ENCODE peak calls at places on chromosomes 1 and 21, in six cellular contexts. One of them, this sample, is unnamed.
A peak's percentile ranks its signal among the peaks of the same experiment; 100 is the strongest.

GRCh38 chr1:46490603-46491499 is 1.2 kb downstream of the DMBX1 start:
- DNase-seq in lung: no peak
- DNase-seq in AG09309: no peak
- DNase-seq in type B pancreatic cell: no peak
- DNase-seq in astrocyte of the cerebellum: no peak
- DNase-seq in choroid plexus epithelial cell: no peak
- DNase-seq in this sample: no peak

GRCh38 chr1:154955039-154955717 is 721 bp downstream of the PBXIP1 start:
- DNase-seq in lung: no peak
- DNase-seq in AG09309: no peak
- DNase-seq in type B pancreatic cell: no peak
- DNase-seq in astrocyte of the cerebellum: no peak
- DNase-seq in choroid plexus epithelial cell: peak; percentile 89
- DNase-seq in this sample: peak; percentile 32

GRCh38 chr1:244557565-244557964 is 95.4 kb upstream of the DESI2 start:
- DNase-seq in lung: no peak
- DNase-seq in AG09309: no peak
- DNase-seq in type B pancreatic cell: no peak
- DNase-seq in astrocyte of the cerebellum: no peak
- DNase-seq in choroid plexus epithelial cell: no peak
- DNase-seq in this sample: no peak

GRCh38 chr1:81446006-81446669 is 354.6 kb upstream of the ADGRL2 start:
- DNase-seq in lung: no peak
- DNase-seq in AG09309: no peak
- DNase-seq in type B pancreatic cell: no peak
- DNase-seq in astrocyte of the cerebellum: no peak
- DNase-seq in choroid plexus epithelial cell: no peak
- DNase-seq in this sample: peak; percentile 31

GRCh38 chr1:184502154-184502553 is 115.3 kb downstream of the C1orf21 start:
- DNase-seq in lung: no peak
- DNase-seq in AG09309: no peak
- DNase-seq in type B pancreatic cell: no peak
- DNase-seq in astrocyte of the cerebellum: no peak
- DNase-seq in choroid plexus epithelial cell: no peak
- DNase-seq in this sample: no peak

GRCh38 chr1:178143730-178144343 is 49.9 kb downstream of the RASAL2 start:
- DNase-seq in lung: no peak
- DNase-seq in AG09309: no peak
- DNase-seq in type B pancreatic cell: no peak
- DNase-seq in astrocyte of the cerebellum: no peak
- DNase-seq in choroid plexus epithelial cell: peak; percentile 51
- DNase-seq in this sample: peak; percentile 78

GRCh38 chr1:32716312-32717126 is 13.9 kb upstream of the SYNC start:
- DNase-seq in lung: peak; percentile 95
- DNase-seq in AG09309: no peak
- DNase-seq in type B pancreatic cell: peak; percentile 87
- DNase-seq in astrocyte of the cerebellum: no peak
- DNase-seq in choroid plexus epithelial cell: peak; percentile 49
- DNase-seq in this sample: peak; percentile 95

GRCh38 chr1:224559971-224560728 is 56.0 kb upstream of the CNIH3 start:
- DNase-seq in lung: no peak
- DNase-seq in AG09309: no peak
- DNase-seq in type B pancreatic cell: no peak
- DNase-seq in astrocyte of the cerebellum: no peak
- DNase-seq in choroid plexus epithelial cell: no peak
- DNase-seq in this sample: peak; percentile 79

GRCh38 chr21:18951291-18952038 is 547.9 kb upstream of the TMPRSS15 start:
- DNase-seq in lung: no peak
- DNase-seq in AG09309: no peak
- DNase-seq in type B pancreatic cell: no peak
- DNase-seq in astrocyte of the cerebellum: peak; percentile 19
- DNase-seq in choroid plexus epithelial cell: peak; percentile 44
- DNase-seq in this sample: no peak

GRCh38 chr1:167196185-167196584 is 24.5 kb upstream of the POU2F1 start:
- DNase-seq in lung: no peak
- DNase-seq in AG09309: no peak
- DNase-seq in type B pancreatic cell: no peak
- DNase-seq in astrocyte of the cerebellum: no peak
- DNase-seq in choroid plexus epithelial cell: peak; percentile 60
- DNase-seq in this sample: peak; percentile 16

GRCh38 chr1:246608616-246609376 is 42.5 kb downstream of the CNST start:
- DNase-seq in lung: peak; percentile 94
- DNase-seq in AG09309: peak; percentile 49
- DNase-seq in type B pancreatic cell: no peak
- DNase-seq in astrocyte of the cerebellum: peak; percentile 52
- DNase-seq in choroid plexus epithelial cell: peak; percentile 97
- DNase-seq in this sample: peak; percentile 96

GRCh38 chr1:82453511-82454185 is 652.9 kb downstream of the ADGRL2 start:
- DNase-seq in lung: no peak
- DNase-seq in AG09309: no peak
- DNase-seq in type B pancreatic cell: no peak
- DNase-seq in astrocyte of the cerebellum: no peak
- DNase-seq in choroid plexus epithelial cell: no peak
- DNase-seq in this sample: peak; percentile 85

GRCh38 chr1:37446874-37447273 is 27.5 kb upstream of the ZC3H12A start:
- DNase-seq in lung: no peak
- DNase-seq in AG09309: no peak
- DNase-seq in type B pancreatic cell: no peak
- DNase-seq in astrocyte of the cerebellum: no peak
- DNase-seq in choroid plexus epithelial cell: no peak
- DNase-seq in this sample: no peak

GRCh38 chr1:193157360-193157759 is 29.1 kb downstream of the B3GALT2 start:
- DNase-seq in lung: no peak
- DNase-seq in AG09309: no peak
- DNase-seq in type B pancreatic cell: no peak
- DNase-seq in astrocyte of the cerebellum: no peak
- DNase-seq in choroid plexus epithelial cell: no peak
- DNase-seq in this sample: no peak

GRCh38 chr1:242651817-242652216 is 127.3 kb upstream of the PLD5 start:
- DNase-seq in lung: no peak
- DNase-seq in AG09309: no peak
- DNase-seq in type B pancreatic cell: no peak
- DNase-seq in astrocyte of the cerebellum: no peak
- DNase-seq in choroid plexus epithelial cell: no peak
- DNase-seq in this sample: no peak

GRCh38 chr1:162279099-162279498 is 97.6 kb downstream of the SPATA46 start:
- DNase-seq in lung: no peak
- DNase-seq in AG09309: no peak
- DNase-seq in type B pancreatic cell: no peak
- DNase-seq in astrocyte of the cerebellum: no peak
- DNase-seq in choroid plexus epithelial cell: peak; percentile 34
- DNase-seq in this sample: no peak

GRCh38 chr1:162275622-162276175 is 101.0 kb downstream of the SPATA46 start:
- DNase-seq in lung: no peak
- DNase-seq in AG09309: no peak
- DNase-seq in type B pancreatic cell: no peak
- DNase-seq in astrocyte of the cerebellum: no peak
- DNase-seq in choroid plexus epithelial cell: no peak
- DNase-seq in this sample: no peak

GRCh38 chr1:162271972-162272371 is 104.7 kb downstream of the SPATA46 start:
- DNase-seq in lung: no peak
- DNase-seq in AG09309: no peak
- DNase-seq in type B pancreatic cell: no peak
- DNase-seq in astrocyte of the cerebellum: no peak
- DNase-seq in choroid plexus epithelial cell: no peak
- DNase-seq in this sample: no peak

DNA sequence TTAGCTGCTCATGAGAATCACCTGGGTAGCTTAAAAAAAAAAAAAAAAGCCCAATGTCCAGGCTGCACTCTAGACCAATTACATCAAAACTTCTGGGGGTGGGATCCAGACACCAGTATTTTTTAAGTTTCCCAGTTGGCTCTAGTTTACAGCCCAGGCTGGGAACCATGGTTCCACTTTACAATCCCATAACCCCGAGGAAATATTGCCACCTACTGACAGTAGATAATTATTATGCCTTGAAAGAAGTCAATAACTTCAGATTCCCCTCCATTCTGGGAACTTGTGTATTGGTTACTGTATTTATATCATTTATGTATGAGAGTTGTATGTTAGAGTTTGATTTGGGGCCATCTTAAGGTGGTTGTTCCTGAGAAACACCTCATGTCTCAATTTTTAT is 100.2 kb downstream of the SPATA46 start:
- DNase-seq in lung: no peak
- DNase-seq in AG09309: no peak
- DNase-seq in type B pancreatic cell: no peak
- DNase-seq in astrocyte of the cerebellum: peak; percentile 41
- DNase-seq in choroid plexus epithelial cell: peak; percentile 71
- DNase-seq in this sample: peak; percentile 35
- TF ChIP-seq CTCF in lung: peak; percentile 8
- TF ChIP-seq CTCF in AG09309: peak; percentile 41
- TF ChIP-seq CTCF in type B pancreatic cell: peak; percentile 59
- TF ChIP-seq CTCF in astrocyte of the cerebellum: peak; percentile 47
- TF ChIP-seq CTCF in choroid plexus epithelial cell: peak; percentile 58
- TF ChIP-seq CTCF in this sample: peak; percentile 17

GRCh38 chr1:55035904-55036303 is 3.4 kb upstream of the PCSK9 start:
- DNase-seq in lung: no peak
- DNase-seq in AG09309: no peak
- DNase-seq in type B pancreatic cell: no peak
- DNase-seq in astrocyte of the cerebellum: no peak
- DNase-seq in choroid plexus epithelial cell: no peak
- DNase-seq in this sample: peak; percentile 6
- TF ChIP-seq CTCF in lung: no peak
- TF ChIP-seq CTCF in AG09309: no peak
- TF ChIP-seq CTCF in type B pancreatic cell: peak; percentile 49
- TF ChIP-seq CTCF in astrocyte of the cerebellum: no peak
- TF ChIP-seq CTCF in choroid plexus epithelial cell: no peak
- TF ChIP-seq CTCF in this sample: no peak

GRCh38 chr1:44346184-44346583 is 8.9 kb downstream of the ERI3 start:
- DNase-seq in lung: no peak
- DNase-seq in AG09309: no peak
- DNase-seq in type B pancreatic cell: no peak
- DNase-seq in astrocyte of the cerebellum: no peak
- DNase-seq in choroid plexus epithelial cell: no peak
- DNase-seq in this sample: no peak

GRCh38 chr1:44351289-44351688 is 3.8 kb downstream of the ERI3 start:
- DNase-seq in lung: no peak
- DNase-seq in AG09309: no peak
- DNase-seq in type B pancreatic cell: no peak
- DNase-seq in astrocyte of the cerebellum: no peak
- DNase-seq in choroid plexus epithelial cell: no peak
- DNase-seq in this sample: no peak

GRCh38 chr1:44347280-44347679 is 7.8 kb downstream of the ERI3 start:
- DNase-seq in lung: no peak
- DNase-seq in AG09309: peak; percentile 55
- DNase-seq in type B pancreatic cell: no peak
- DNase-seq in astrocyte of the cerebellum: no peak
- DNase-seq in choroid plexus epithelial cell: no peak
- DNase-seq in this sample: no peak

GRCh38 chr1:44345187-44345775 is 9.8 kb downstream of the ERI3 start:
- DNase-seq in lung: no peak
- DNase-seq in AG09309: no peak
- DNase-seq in type B pancreatic cell: no peak
- DNase-seq in astrocyte of the cerebellum: no peak
- DNase-seq in choroid plexus epithelial cell: no peak
- DNase-seq in this sample: peak; percentile 54

DNA sequence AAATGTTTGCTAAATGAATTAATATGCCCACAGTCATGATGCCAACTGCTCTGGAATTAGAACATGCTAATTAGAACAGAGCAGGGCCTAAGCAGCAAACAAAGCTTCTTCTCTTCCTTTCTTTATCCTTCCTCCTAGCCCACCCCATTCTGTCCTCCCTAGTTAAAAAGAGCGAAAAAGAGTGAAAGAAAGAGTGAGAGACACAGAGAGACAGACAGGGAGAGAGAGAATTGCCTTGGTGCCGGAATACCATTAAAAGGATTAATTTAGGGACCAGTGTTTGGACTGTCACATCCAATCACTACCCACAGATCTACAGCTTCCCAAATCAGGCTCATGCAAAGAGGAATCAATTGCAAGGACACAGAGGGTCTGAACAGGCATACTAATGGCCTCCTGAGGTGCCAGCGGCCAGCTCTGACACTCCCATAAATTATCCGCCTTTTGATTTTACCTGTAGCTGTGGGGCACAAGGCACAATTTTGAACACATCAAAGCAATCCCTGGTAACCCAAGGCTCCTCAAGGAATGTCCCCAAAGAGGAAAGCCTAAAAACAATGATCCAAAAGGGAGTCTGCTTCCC is 6.9 kb downstream of the ERI3 start:
- DNase-seq in lung: no peak
- DNase-seq in AG09309: no peak
- DNase-seq in type B pancreatic cell: no peak
- DNase-seq in astrocyte of the cerebellum: no peak
- DNase-seq in choroid plexus epithelial cell: no peak
- DNase-seq in this sample: no peak
- TF ChIP-seq CTCF in lung: no peak
- TF ChIP-seq CTCF in AG09309: no peak
- TF ChIP-seq CTCF in type B pancreatic cell: no peak
- TF ChIP-seq CTCF in astrocyte of the cerebellum: no peak
- TF ChIP-seq CTCF in choroid plexus epithelial cell: no peak
- TF ChIP-seq CTCF in this sample: no peak

GRCh38 chr21:37057614-37058013 is 15.3 kb downstream of the PIGP start:
- DNase-seq in lung: no peak
- DNase-seq in AG09309: no peak
- DNase-seq in type B pancreatic cell: no peak
- DNase-seq in astrocyte of the cerebellum: no peak
- DNase-seq in choroid plexus epithelial cell: no peak
- DNase-seq in this sample: no peak

GRCh38 chr21:37061926-37062591 is 10.8 kb downstream of the PIGP start:
- DNase-seq in lung: no peak
- DNase-seq in AG09309: peak; percentile 23
- DNase-seq in type B pancreatic cell: no peak
- DNase-seq in astrocyte of the cerebellum: peak; percentile 76
- DNase-seq in choroid plexus epithelial cell: peak; percentile 88
- DNase-seq in this sample: no peak

GRCh38 chr21:37059181-37059580 is 13.7 kb downstream of the PIGP start:
- DNase-seq in lung: no peak
- DNase-seq in AG09309: no peak
- DNase-seq in type B pancreatic cell: no peak
- DNase-seq in astrocyte of the cerebellum: no peak
- DNase-seq in choroid plexus epithelial cell: no peak
- DNase-seq in this sample: no peak

GRCh38 chr21:37062592-37062933 is 10.3 kb downstream of the PIGP start:
- DNase-seq in lung: no peak
- DNase-seq in AG09309: no peak
- DNase-seq in type B pancreatic cell: no peak
- DNase-seq in astrocyte of the cerebellum: no peak
- DNase-seq in choroid plexus epithelial cell: no peak
- DNase-seq in this sample: no peak

GRCh38 chr21:37060296-37060695 is 12.6 kb downstream of the PIGP start:
- DNase-seq in lung: peak; percentile 53
- DNase-seq in AG09309: peak; percentile 88
- DNase-seq in type B pancreatic cell: no peak
- DNase-seq in astrocyte of the cerebellum: peak; percentile 88
- DNase-seq in choroid plexus epithelial cell: peak; percentile 99
- DNase-seq in this sample: peak; percentile 95
- TF ChIP-seq CTCF in lung: no peak
- TF ChIP-seq CTCF in AG09309: peak; percentile 22
- TF ChIP-seq CTCF in type B pancreatic cell: no peak
- TF ChIP-seq CTCF in astrocyte of the cerebellum: no peak
- TF ChIP-seq CTCF in choroid plexus epithelial cell: peak; percentile 43
- TF ChIP-seq CTCF in this sample: peak; percentile 32

GRCh38 chr1:101237229-101237837 is 514 bp downstream of the S1PR1 start:
- DNase-seq in lung: no peak
- DNase-seq in AG09309: peak; percentile 68
- DNase-seq in type B pancreatic cell: no peak
- DNase-seq in astrocyte of the cerebellum: no peak
- DNase-seq in choroid plexus epithelial cell: peak; percentile 70
- DNase-seq in this sample: peak; percentile 37
- TF ChIP-seq CTCF in lung: no peak
- TF ChIP-seq CTCF in AG09309: peak; percentile 25
- TF ChIP-seq CTCF in type B pancreatic cell: no peak
- TF ChIP-seq CTCF in astrocyte of the cerebellum: no peak
- TF ChIP-seq CTCF in choroid plexus epithelial cell: peak; percentile 50
- TF ChIP-seq CTCF in this sample: no peak

This sample was measured in bronchial epithelial cell.